ENCODE peak calls at places on chromosomes 7 and 10, in six cellular contexts. One of them, this sample, is unnamed.
A peak's percentile ranks its signal among the peaks of the same experiment; 100 is the strongest.

GRCh38 chr10:86370006-86370585 is 3.5 kb upstream of the GRID1 start:
- DNase-seq in esophagus muscularis mucosa: no peak
- DNase-seq in astrocyte: no peak
- DNase-seq in NCI-H1048: no peak
- DNase-seq in NCI-H1417 treated with DMSO at 0.1 percent for 48 hours: no peak
- DNase-seq in GM04504: no peak
- DNase-seq in this sample: peak; percentile 13

GRCh38 chr7:39666562-39666961 is 43.2 kb downstream of the RALA start:
- DNase-seq in esophagus muscularis mucosa: no peak
- DNase-seq in NCI-H1048: no peak
- DNase-seq in astrocyte: no peak
- DNase-seq in GM04504: no peak
- DNase-seq in NCI-H1417 treated with DMSO at 0.1 percent for 48 hours: no peak
- DNase-seq in this sample: no peak

GRCh38 chr7:24216576-24217116 is 67.3 kb upstream of the NPY start:
- DNase-seq in NCI-H1417 treated with DMSO at 0.1 percent for 48 hours: no peak
- DNase-seq in esophagus muscularis mucosa: peak; percentile 39
- DNase-seq in astrocyte: peak; percentile 89
- DNase-seq in GM04504: no peak
- DNase-seq in NCI-H1048: no peak
- DNase-seq in this sample: no peak

GRCh38 chr7:87961754-87962153 is 27.7 kb downstream of the ADAM22 start:
- DNase-seq in NCI-H1048: no peak
- DNase-seq in NCI-H1417 treated with DMSO at 0.1 percent for 48 hours: no peak
- DNase-seq in GM04504: no peak
- DNase-seq in esophagus muscularis mucosa: no peak
- DNase-seq in astrocyte: no peak
- DNase-seq in this sample: no peak

GRCh38 chr10:86103391-86104101 is 263.0 kb downstream of the GRID1 start:
- DNase-seq in GM04504: no peak
- DNase-seq in NCI-H1417 treated with DMSO at 0.1 percent for 48 hours: no peak
- DNase-seq in esophagus muscularis mucosa: no peak
- DNase-seq in NCI-H1048: no peak
- DNase-seq in astrocyte: no peak
- DNase-seq in this sample: no peak

GRCh38 chr10:63633677-63634487 is 112.7 kb downstream of the REEP3 start:
- DNase-seq in NCI-H1417 treated with DMSO at 0.1 percent for 48 hours: no peak
- DNase-seq in esophagus muscularis mucosa: no peak
- DNase-seq in astrocyte: peak; percentile 17
- DNase-seq in GM04504: no peak
- DNase-seq in NCI-H1048: no peak
- DNase-seq in this sample: no peak

GRCh38 chr7:7099584-7100014 is 82.7 kb upstream of the C1GALT1 start:
- DNase-seq in NCI-H1048: peak; percentile 12
- DNase-seq in NCI-H1417 treated with DMSO at 0.1 percent for 48 hours: no peak
- DNase-seq in astrocyte: peak; percentile 91
- DNase-seq in esophagus muscularis mucosa: no peak
- DNase-seq in GM04504: peak; percentile 84
- DNase-seq in this sample: peak; percentile 80

GRCh38 chr7:85172530-85172941 is 14.3 kb downstream of the SEMA3D start:
- DNase-seq in esophagus muscularis mucosa: no peak
- DNase-seq in NCI-H1417 treated with DMSO at 0.1 percent for 48 hours: no peak
- DNase-seq in astrocyte: peak; percentile 91
- DNase-seq in NCI-H1048: no peak
- DNase-seq in GM04504: no peak
- DNase-seq in this sample: no peak

GRCh38 chr7:20794676-20795075 is 8.0 kb upstream of the SP8 start:
- DNase-seq in NCI-H1048: no peak
- DNase-seq in GM04504: no peak
- DNase-seq in NCI-H1417 treated with DMSO at 0.1 percent for 48 hours: no peak
- DNase-seq in esophagus muscularis mucosa: no peak
- DNase-seq in astrocyte: no peak
- DNase-seq in this sample: no peak

GRCh38 chr7:54831046-54831643 is 72.1 kb upstream of the SEC61G start:
- DNase-seq in astrocyte: peak; percentile 44
- DNase-seq in NCI-H1417 treated with DMSO at 0.1 percent for 48 hours: no peak
- DNase-seq in GM04504: no peak
- DNase-seq in esophagus muscularis mucosa: no peak
- DNase-seq in NCI-H1048: no peak
- DNase-seq in this sample: no peak

GRCh38 chr7:24952464-24952863 is 27.5 kb downstream of the OSBPL3 start:
- DNase-seq in NCI-H1048: no peak
- DNase-seq in GM04504: no peak
- DNase-seq in astrocyte: no peak
- DNase-seq in esophagus muscularis mucosa: no peak
- DNase-seq in NCI-H1417 treated with DMSO at 0.1 percent for 48 hours: no peak
- DNase-seq in this sample: no peak

GRCh38 chr10:124048371-124049290 is 44.8 kb downstream of the CHST15 start:
- DNase-seq in NCI-H1417 treated with DMSO at 0.1 percent for 48 hours: no peak
- DNase-seq in NCI-H1048: no peak
- DNase-seq in GM04504: no peak
- DNase-seq in astrocyte: no peak
- DNase-seq in esophagus muscularis mucosa: no peak
- DNase-seq in this sample: no peak

GRCh38 chr10:72564596-72564995 is 61.3 kb downstream of the MICU1 start:
- DNase-seq in astrocyte: peak; percentile 67
- DNase-seq in GM04504: peak; percentile 63
- DNase-seq in esophagus muscularis mucosa: no peak
- DNase-seq in NCI-H1417 treated with DMSO at 0.1 percent for 48 hours: no peak
- DNase-seq in NCI-H1048: no peak
- DNase-seq in this sample: no peak

GRCh38 chr10:30819306-30820190 is 190.0 kb upstream of the LYZL2 start:
- DNase-seq in GM04504: no peak
- DNase-seq in astrocyte: peak; percentile 86
- DNase-seq in esophagus muscularis mucosa: no peak
- DNase-seq in NCI-H1048: no peak
- DNase-seq in NCI-H1417 treated with DMSO at 0.1 percent for 48 hours: no peak
- DNase-seq in this sample: no peak

GRCh38 chr10:92110039-92110794 is 180.7 kb downstream of the CPEB3 start:
- DNase-seq in NCI-H1417 treated with DMSO at 0.1 percent for 48 hours: no peak
- DNase-seq in GM04504: no peak
- DNase-seq in NCI-H1048: no peak
- DNase-seq in esophagus muscularis mucosa: no peak
- DNase-seq in astrocyte: peak; percentile 77
- DNase-seq in this sample: no peak

GRCh38 chr10:33163941-33164824 is 170.3 kb downstream of the NRP1 start:
- DNase-seq in GM04504: no peak
- DNase-seq in NCI-H1048: no peak
- DNase-seq in NCI-H1417 treated with DMSO at 0.1 percent for 48 hours: no peak
- DNase-seq in esophagus muscularis mucosa: no peak
- DNase-seq in astrocyte: peak; percentile 57
- DNase-seq in this sample: no peak

GRCh38 chr10:60044221-60044620 is 137.9 kb upstream of the CCDC6 start:
- DNase-seq in NCI-H1417 treated with DMSO at 0.1 percent for 48 hours: no peak
- DNase-seq in astrocyte: peak; percentile 72
- DNase-seq in GM04504: peak; percentile 38
- DNase-seq in NCI-H1048: no peak
- DNase-seq in esophagus muscularis mucosa: no peak
- DNase-seq in this sample: no peak

GRCh38 chr10:2981361-2981801 is 86.0 kb upstream of the PFKP start:
- DNase-seq in astrocyte: peak; percentile 69
- DNase-seq in GM04504: no peak
- DNase-seq in NCI-H1417 treated with DMSO at 0.1 percent for 48 hours: no peak
- DNase-seq in esophagus muscularis mucosa: no peak
- DNase-seq in NCI-H1048: no peak
- DNase-seq in this sample: no peak

GRCh38 chr7:55142919-55143600 is 124.2 kb downstream of the EGFR start:
- DNase-seq in NCI-H1417 treated with DMSO at 0.1 percent for 48 hours: no peak
- DNase-seq in esophagus muscularis mucosa: peak; percentile 45
- DNase-seq in GM04504: no peak
- DNase-seq in NCI-H1048: no peak
- DNase-seq in astrocyte: no peak
- DNase-seq in this sample: no peak

GRCh38 chr10:121926669-121927360 is 1.0 kb downstream of the ATE1 start:
- DNase-seq in NCI-H1417 treated with DMSO at 0.1 percent for 48 hours: no peak
- DNase-seq in astrocyte: peak; percentile 14
- DNase-seq in esophagus muscularis mucosa: no peak
- DNase-seq in NCI-H1048: no peak
- DNase-seq in GM04504: no peak
- DNase-seq in this sample: no peak

GRCh38 chr10:117635851-117636250 is 93.3 kb downstream of the EMX2 start:
- DNase-seq in astrocyte: no peak
- DNase-seq in GM04504: no peak
- DNase-seq in NCI-H1417 treated with DMSO at 0.1 percent for 48 hours: no peak
- DNase-seq in esophagus muscularis mucosa: no peak
- DNase-seq in NCI-H1048: no peak
- DNase-seq in this sample: no peak

GRCh38 chr7:14385074-14385473 is 395.6 kb upstream of the ETV1 start:
- DNase-seq in NCI-H1048: no peak
- DNase-seq in astrocyte: no peak
- DNase-seq in NCI-H1417 treated with DMSO at 0.1 percent for 48 hours: no peak
- DNase-seq in esophagus muscularis mucosa: no peak
- DNase-seq in GM04504: no peak
- DNase-seq in this sample: no peak

GRCh38 chr7:49776994-49777393 is 3.6 kb downstream of the VWC2 start:
- DNase-seq in NCI-H1417 treated with DMSO at 0.1 percent for 48 hours: no peak
- DNase-seq in NCI-H1048: no peak
- DNase-seq in esophagus muscularis mucosa: no peak
- DNase-seq in astrocyte: no peak
- DNase-seq in GM04504: no peak
- DNase-seq in this sample: peak; percentile 58

GRCh38 chr10:20888620-20889337 is 8.3 kb downstream of the NEBL start:
- DNase-seq in NCI-H1048: no peak
- DNase-seq in astrocyte: no peak
- DNase-seq in NCI-H1417 treated with DMSO at 0.1 percent for 48 hours: no peak
- DNase-seq in GM04504: no peak
- DNase-seq in esophagus muscularis mucosa: no peak
- DNase-seq in this sample: no peak

GRCh38 chr10:46551701-46552525 is 4.5 kb downstream of the GPRIN2 start:
- DNase-seq in NCI-H1417 treated with DMSO at 0.1 percent for 48 hours: no peak
- DNase-seq in GM04504: no peak
- DNase-seq in astrocyte: no peak
- DNase-seq in NCI-H1048: no peak
- DNase-seq in esophagus muscularis mucosa: no peak
- DNase-seq in this sample: peak; percentile 48

GRCh38 chr7:12719141-12719919 is 31.9 kb downstream of the ARL4A start:
- DNase-seq in NCI-H1417 treated with DMSO at 0.1 percent for 48 hours: no peak
- DNase-seq in NCI-H1048: no peak
- DNase-seq in esophagus muscularis mucosa: no peak
- DNase-seq in astrocyte: peak; percentile 83
- DNase-seq in GM04504: no peak
- DNase-seq in this sample: no peak

GRCh38 chr10:121188005-121188404 is 336.8 kb downstream of the WDR11 start:
- DNase-seq in esophagus muscularis mucosa: no peak
- DNase-seq in GM04504: no peak
- DNase-seq in NCI-H1417 treated with DMSO at 0.1 percent for 48 hours: no peak
- DNase-seq in astrocyte: no peak
- DNase-seq in NCI-H1048: no peak
- DNase-seq in this sample: no peak